ENCODE peak calls at places on chromosomes 2 and 18, in four cellular contexts. X is colonic mucosa, H is suprapubic skin, T is AG04450. J is an unnamed sample.

GRCh38 chr2:128467321-128467901 is 148.7 kb upstream of the HS6ST1 start:
- DNase-seq in T (no peak), X (peak), H (peak), J (no peak)

GRCh38 chr2:46871976-46872381 is 43.6 kb downstream of the MCFD2 start:
- DNase-seq in T (no peak), H (no peak), X (no peak), J (no peak)

GRCh38 chr2:69095246-69095645 is 82.3 kb downstream of the ANTXR1 start:
- DNase-seq in T (peak), X (no peak), H (no peak), J (no peak)

GRCh38 chr2:119638891-119639539 is 40.0 kb upstream of the TMEM177 start:
- DNase-seq in X (no peak), T (no peak), H (no peak), J (no peak)

GRCh38 chr18:8701546-8702118 is 3.7 kb upstream of the MTCL1 start:
- DNase-seq in T (peak), H (no peak), X (no peak), J (no peak)

GRCh38 chr2:30234180-30234971 is 3.0 kb downstream of the LBH start:
- DNase-seq in T (peak), H (no peak), X (no peak), J (no peak)

GRCh38 chr2:170739048-170739447 is 23.9 kb downstream of the SP5 start:
- DNase-seq in H (no peak), X (no peak), T (peak), J (no peak)

GRCh38 chr18:1421502-1421901 is 516.8 kb downstream of the ADCYAP1 start:
- DNase-seq in T (no peak), X (no peak), H (no peak), J (no peak)

GRCh38 chr2:237581751-237582746 is 8.5 kb downstream of the RAB17 start:
- DNase-seq in H (no peak), X (no peak), T (no peak), J (no peak)

GRCh38 chr2:233278921-233279320 is 27.4 kb downstream of the ATG16L1 start:
- DNase-seq in X (no peak), H (no peak), T (no peak), J (no peak)

GRCh38 chr2:233098615-233099014 is 38.5 kb downstream of the INPP5D start:
- DNase-seq in H (no peak), T (no peak), X (no peak), J (no peak)

GRCh38 chr2:8796878-8797550 is 40.4 kb downstream of the KIDINS220 start:
- DNase-seq in H (no peak), T (no peak), X (no peak), J (no peak)

GRCh38 chr18:30044496-30044895 is 998.0 kb downstream of the DSC3 start:
- DNase-seq in T (no peak), X (no peak), H (no peak), J (no peak)

GRCh38 chr18:70490008-70490933 is 201.4 kb downstream of the SOCS6 start:
- DNase-seq in X (peak), T (no peak), H (no peak), J (peak)

GRCh38 chr2:10890706-10891270 is 20.9 kb upstream of the KCNF1 start:
- DNase-seq in X (no peak), T (no peak), H (peak), J (no peak)

GRCh38 chr18:74065366-74065765 is 82.3 kb downstream of the FBXO15 start:
- DNase-seq in H (no peak), T (no peak), X (no peak), J (no peak)

GRCh38 chr2:170822292-170822884 is 5.7 kb downstream of the GAD1 start:
- DNase-seq in H (no peak), X (no peak), T (no peak), J (no peak)

GRCh38 chr2:229489016-229489415 is 217.9 kb upstream of the PID1 start:
- DNase-seq in H (no peak), T (no peak), X (no peak), J (peak)

GRCh38 chr2:229490167-229490566 is 219.1 kb upstream of the PID1 start:
- DNase-seq in X (no peak), H (no peak), T (no peak), J (no peak)

GRCh38 chr2:229488232-229488631 is 217.1 kb upstream of the PID1 start:
- DNase-seq in H (no peak), T (no peak), X (no peak), J (no peak)

GRCh38 chr2:229486673-229487072 is 215.6 kb upstream of the PID1 start:
- DNase-seq in X (no peak), T (no peak), H (no peak), J (no peak)

DNA sequence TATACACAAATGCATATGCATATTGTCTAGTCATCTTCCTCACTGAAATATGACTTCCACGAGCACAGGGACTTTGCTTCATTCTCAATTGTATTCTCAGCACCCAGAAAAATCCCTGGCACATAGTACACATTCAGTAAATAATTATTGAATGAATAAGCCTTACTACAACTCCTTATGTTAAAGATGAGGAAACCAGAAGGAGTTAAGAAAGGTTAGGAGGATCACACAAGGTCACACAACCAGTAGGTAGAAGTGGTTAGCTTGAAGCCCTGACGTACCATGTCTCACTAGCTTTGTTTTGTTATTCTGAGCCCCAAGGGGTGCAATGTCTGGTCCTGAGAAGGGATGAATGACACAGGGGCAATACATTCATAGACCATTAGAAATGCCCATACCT is 220.9 kb upstream of the PID1 start:
- DNase-seq in X (no peak), H (no peak), T (no peak), J (no peak)
- H3K27ac ChIP-seq in X (no peak), H (no peak), T (no peak), J (no peak)

GRCh38 chr18:28062446-28062845 is 114.5 kb downstream of the CDH2 start:
- DNase-seq in H (no peak), T (no peak), X (no peak), J (no peak)
- H3K27ac ChIP-seq in H (no peak), T (no peak), X (no peak), J (no peak)

DNA sequence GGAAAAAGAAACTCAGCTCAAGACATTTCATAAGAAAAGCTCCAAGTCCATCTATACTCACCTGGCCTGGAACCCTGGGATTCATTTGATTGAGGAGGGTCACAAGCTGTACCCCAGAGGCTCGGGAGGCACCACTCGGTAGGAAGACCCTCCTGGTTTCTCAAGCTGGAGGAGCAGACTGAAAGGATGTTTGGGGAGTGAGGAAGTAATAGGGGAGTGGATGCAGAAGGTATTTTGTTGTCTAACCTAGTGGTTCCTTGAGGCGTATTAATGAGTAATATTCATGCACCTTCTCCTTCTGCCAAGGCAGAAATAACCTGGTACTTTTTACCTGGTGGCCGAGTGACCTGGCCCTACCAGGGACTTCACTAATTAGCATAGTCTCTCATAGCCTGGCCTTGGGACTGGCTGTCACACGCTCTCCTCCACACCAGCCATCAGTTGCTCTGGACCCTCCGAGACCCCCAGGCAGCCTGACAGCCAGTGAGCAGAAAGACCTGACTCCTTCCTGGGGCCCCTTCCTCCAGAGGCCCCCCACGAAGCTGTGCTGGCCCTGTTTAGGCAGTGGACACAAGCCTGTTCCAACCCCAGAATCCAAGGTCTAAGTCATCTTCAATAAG is 161.4 kb downstream of the BCL2 start:
- DNase-seq in T (no peak), X (no peak), H (no peak), J (no peak)
- H3K27ac ChIP-seq in T (no peak), X (peak), H (no peak), J (no peak)

DNA sequence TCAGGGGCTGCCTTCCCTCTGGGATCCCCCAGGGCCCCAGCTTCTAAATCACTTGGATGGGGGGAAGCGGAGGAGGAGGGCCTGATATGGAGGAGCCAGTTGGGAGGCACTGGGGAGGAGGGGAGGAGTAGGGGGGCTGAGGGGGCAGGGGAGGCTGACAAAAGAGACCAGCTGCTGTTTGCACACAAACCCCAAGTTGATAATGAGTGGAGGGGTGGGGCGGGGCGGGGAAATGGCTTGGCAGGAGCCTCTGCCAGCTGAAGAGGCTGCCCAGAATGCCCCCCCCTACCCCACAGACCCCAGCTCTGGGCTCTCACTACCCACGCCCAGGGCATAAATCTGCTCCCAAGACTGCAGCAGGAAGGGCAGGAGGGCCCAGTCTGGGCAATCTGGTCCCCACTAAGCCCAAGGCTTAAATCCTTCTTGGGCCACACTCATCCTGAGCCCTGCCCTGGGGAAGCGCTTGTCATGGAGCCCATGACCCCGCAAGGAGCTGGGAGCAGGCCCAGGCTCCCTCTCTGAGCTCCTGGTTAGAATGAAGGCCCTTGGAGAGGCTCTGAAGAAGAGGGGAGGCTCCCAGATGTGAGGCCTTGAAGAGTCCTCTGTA is 24.9 kb upstream of the PTMA start:
- DNase-seq in X (no peak), T (no peak), H (no peak), J (peak)
- H3K27ac ChIP-seq in X (no peak), T (no peak), H (no peak), J (peak)

DNA sequence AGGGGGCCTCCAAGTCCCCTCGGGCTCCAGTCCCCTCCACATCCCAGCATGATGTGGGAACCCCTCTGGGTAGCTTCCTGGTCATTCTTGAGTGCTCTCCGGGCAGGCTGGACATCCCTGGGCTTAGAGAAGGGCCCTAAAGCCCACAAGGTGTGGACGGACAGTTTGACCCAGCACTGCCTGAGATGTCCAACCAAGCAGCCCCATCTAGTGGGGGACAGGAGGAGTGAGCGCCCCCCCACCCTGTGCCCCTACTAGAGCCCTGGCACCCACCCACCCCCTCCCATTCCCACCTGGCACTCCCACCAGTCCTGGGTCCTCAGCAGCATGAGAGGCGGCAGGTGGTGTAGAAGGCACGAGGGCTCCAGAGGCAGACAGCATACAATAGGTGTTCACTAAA is 45.9 kb downstream of the CYP27C1 start:
- DNase-seq in H (peak), T (no peak), X (no peak), J (no peak)
- H3K27ac ChIP-seq in H (no peak), T (no peak), X (no peak), J (no peak)

DNA sequence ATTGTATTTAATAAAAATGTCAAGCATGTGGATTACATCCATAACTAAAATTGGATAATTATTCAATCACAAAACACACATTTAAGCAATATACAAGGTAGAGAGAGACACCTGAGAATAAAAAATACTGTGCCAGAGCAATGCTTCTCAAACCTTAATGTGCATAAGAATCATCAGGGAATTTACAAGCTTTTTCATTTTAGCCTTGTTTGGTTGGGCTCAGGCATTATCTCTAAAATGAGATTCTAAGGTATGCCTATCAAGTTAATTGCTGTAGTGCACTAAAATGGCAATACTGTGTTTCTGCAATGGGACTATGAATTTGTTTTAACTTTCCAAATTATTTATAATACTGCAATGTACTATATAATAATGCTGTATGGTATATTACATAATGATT is 982 bp downstream of the MOB1A start:
- DNase-seq in X (no peak), H (no peak), T (no peak), J (no peak)
- H3K27ac ChIP-seq in X (peak), H (peak), T (no peak), J (no peak)

J was measured in substantia nigra.